ENCODE peak calls at places on chromosome 1, in nine cellular contexts. One of them, this sample, is unnamed.

GRCh38 chr1:98669355-98670296 is 8.1 kb downstream of the SNX7 start:
- DNase-seq in tibial nerve: no peak
- DNase-seq in H54: no peak
- DNase-seq in HCT116: no peak
- DNase-seq in adrenal gland: no peak
- DNase-seq in uterus: no peak
- DNase-seq in NB4: no peak
- DNase-seq in GM12878: no peak
- DNase-seq in stomach: no peak
- DNase-seq in this sample: no peak

GRCh38 chr1:171220551-171221175 is 27.6 kb upstream of the FMO1 start:
- DNase-seq in H54: no peak
- DNase-seq in adrenal gland: no peak
- DNase-seq in uterus: no peak
- DNase-seq in tibial nerve: no peak
- DNase-seq in GM12878: no peak
- DNase-seq in NB4: no peak
- DNase-seq in stomach: no peak
- DNase-seq in HCT116: no peak
- DNase-seq in this sample: peak; percentile 49

GRCh38 chr1:40383095-40383487 is 9.6 kb downstream of the SMAP2 start:
- DNase-seq in H54: no peak
- DNase-seq in uterus: no peak
- DNase-seq in HCT116: no peak
- DNase-seq in NB4: no peak
- DNase-seq in GM12878: no peak
- DNase-seq in tibial nerve: no peak
- DNase-seq in adrenal gland: no peak
- DNase-seq in stomach: peak; percentile 52
- DNase-seq in this sample: no peak

GRCh38 chr1:207883660-207884245 is 27.2 kb downstream of the CD34 start:
- DNase-seq in GM12878: no peak
- DNase-seq in HCT116: no peak
- DNase-seq in H54: no peak
- DNase-seq in adrenal gland: no peak
- DNase-seq in uterus: no peak
- DNase-seq in NB4: no peak
- DNase-seq in stomach: peak; percentile 4
- DNase-seq in tibial nerve: no peak
- DNase-seq in this sample: no peak

GRCh38 chr1:246769306-246769705 is 45.1 kb downstream of the SCCPDH start:
- DNase-seq in HCT116: no peak
- DNase-seq in H54: no peak
- DNase-seq in adrenal gland: no peak
- DNase-seq in tibial nerve: no peak
- DNase-seq in NB4: no peak
- DNase-seq in GM12878: no peak
- DNase-seq in uterus: no peak
- DNase-seq in stomach: no peak
- DNase-seq in this sample: no peak

GRCh38 chr1:205502992-205503391 is 1.5 kb upstream of the CDK18 start:
- DNase-seq in tibial nerve: no peak
- DNase-seq in H54: no peak
- DNase-seq in uterus: no peak
- DNase-seq in stomach: no peak
- DNase-seq in NB4: no peak
- DNase-seq in GM12878: no peak
- DNase-seq in HCT116: no peak
- DNase-seq in adrenal gland: no peak
- DNase-seq in this sample: no peak

GRCh38 chr1:167184081-167184480 is 36.6 kb upstream of the POU2F1 start:
- DNase-seq in adrenal gland: no peak
- DNase-seq in H54: no peak
- DNase-seq in uterus: no peak
- DNase-seq in HCT116: no peak
- DNase-seq in NB4: no peak
- DNase-seq in GM12878: no peak
- DNase-seq in tibial nerve: no peak
- DNase-seq in stomach: no peak
- DNase-seq in this sample: no peak

GRCh38 chr1:58249729-58250586 is 296.6 kb downstream of the OMA1 start:
- DNase-seq in uterus: peak; percentile 13
- DNase-seq in stomach: no peak
- DNase-seq in GM12878: no peak
- DNase-seq in H54: no peak
- DNase-seq in NB4: no peak
- DNase-seq in tibial nerve: no peak
- DNase-seq in HCT116: no peak
- DNase-seq in adrenal gland: peak; percentile 12
- DNase-seq in this sample: peak; percentile 18

GRCh38 chr1:34655206-34655909 is 99.5 kb upstream of the GJB5 start:
- DNase-seq in NB4: no peak
- DNase-seq in HCT116: no peak
- DNase-seq in stomach: no peak
- DNase-seq in tibial nerve: no peak
- DNase-seq in GM12878: no peak
- DNase-seq in uterus: no peak
- DNase-seq in adrenal gland: no peak
- DNase-seq in H54: no peak
- DNase-seq in this sample: no peak

GRCh38 chr1:2451744-2452582 is 24.1 kb upstream of the PLCH2 start:
- DNase-seq in NB4: no peak
- DNase-seq in HCT116: no peak
- DNase-seq in stomach: no peak
- DNase-seq in tibial nerve: no peak
- DNase-seq in adrenal gland: no peak
- DNase-seq in H54: peak; percentile 96
- DNase-seq in GM12878: no peak
- DNase-seq in uterus: no peak
- DNase-seq in this sample: no peak

GRCh38 chr1:243964915-243965314 is 86.2 kb upstream of the ZBTB18 start:
- DNase-seq in GM12878: no peak
- DNase-seq in stomach: no peak
- DNase-seq in H54: no peak
- DNase-seq in HCT116: no peak
- DNase-seq in adrenal gland: no peak
- DNase-seq in uterus: no peak
- DNase-seq in NB4: no peak
- DNase-seq in tibial nerve: no peak
- DNase-seq in this sample: no peak

GRCh38 chr1:18121072-18121820 is 13.6 kb downstream of the IGSF21 start:
- DNase-seq in tibial nerve: no peak
- DNase-seq in adrenal gland: no peak
- DNase-seq in uterus: no peak
- DNase-seq in GM12878: no peak
- DNase-seq in stomach: no peak
- DNase-seq in H54: no peak
- DNase-seq in HCT116: no peak
- DNase-seq in NB4: no peak
- DNase-seq in this sample: no peak

GRCh38 chr1:2054560-2054959 is 4.3 kb downstream of the PRKCZ start:
- DNase-seq in NB4: no peak
- DNase-seq in stomach: no peak
- DNase-seq in adrenal gland: no peak
- DNase-seq in tibial nerve: no peak
- DNase-seq in H54: no peak
- DNase-seq in uterus: no peak
- DNase-seq in HCT116: no peak
- DNase-seq in GM12878: no peak
- DNase-seq in this sample: no peak

GRCh38 chr1:161962094-161962887 is 61.4 kb downstream of the OLFML2B start:
- DNase-seq in adrenal gland: peak; percentile 25
- DNase-seq in H54: peak; percentile 54
- DNase-seq in NB4: no peak
- DNase-seq in stomach: no peak
- DNase-seq in tibial nerve: no peak
- DNase-seq in GM12878: peak; percentile 70
- DNase-seq in uterus: no peak
- DNase-seq in HCT116: peak; percentile 7
- DNase-seq in this sample: no peak

GRCh38 chr1:56105397-56105796 is 474.0 kb downstream of the PLPP3 start:
- DNase-seq in uterus: no peak
- DNase-seq in tibial nerve: no peak
- DNase-seq in adrenal gland: no peak
- DNase-seq in H54: no peak
- DNase-seq in HCT116: no peak
- DNase-seq in GM12878: no peak
- DNase-seq in NB4: no peak
- DNase-seq in stomach: no peak
- DNase-seq in this sample: no peak

GRCh38 chr1:203304391-203304918 is 864 bp upstream of the BTG2 start:
- DNase-seq in NB4: peak; percentile 42
- DNase-seq in H54: no peak
- DNase-seq in uterus: no peak
- DNase-seq in stomach: no peak
- DNase-seq in tibial nerve: no peak
- DNase-seq in adrenal gland: no peak
- DNase-seq in HCT116: no peak
- DNase-seq in GM12878: no peak
- DNase-seq in this sample: no peak

GRCh38 chr1:186782791-186783190 is 46.0 kb upstream of the PLA2G4A start:
- DNase-seq in GM12878: no peak
- DNase-seq in NB4: no peak
- DNase-seq in HCT116: no peak
- DNase-seq in H54: no peak
- DNase-seq in adrenal gland: no peak
- DNase-seq in tibial nerve: no peak
- DNase-seq in uterus: no peak
- DNase-seq in stomach: no peak
- DNase-seq in this sample: no peak
- TF ChIP-seq POLR2A in GM12878: no peak
- TF ChIP-seq POLR2A in NB4: no peak
- TF ChIP-seq POLR2A in HCT116: no peak
- TF ChIP-seq POLR2A in H54: no peak
- TF ChIP-seq POLR2A in adrenal gland: no peak
- TF ChIP-seq POLR2A in tibial nerve: no peak
- TF ChIP-seq POLR2A in uterus: no peak
- TF ChIP-seq POLR2A in stomach: no peak
- TF ChIP-seq POLR2A in this sample: no peak

GRCh38 chr1:52726265-52727113 is at the start of gene ZYG11B:
- DNase-seq in H54: peak; percentile 84
- DNase-seq in GM12878: peak; percentile 24
- DNase-seq in tibial nerve: peak; percentile 80
- DNase-seq in NB4: peak; percentile 90
- DNase-seq in HCT116: peak; percentile 54
- DNase-seq in uterus: peak; percentile 90
- DNase-seq in stomach: peak; percentile 91
- DNase-seq in adrenal gland: peak; percentile 90
- DNase-seq in this sample: peak; percentile 92
- TF ChIP-seq POLR2A in H54: peak; percentile 72
- TF ChIP-seq POLR2A in GM12878: peak; percentile 69
- TF ChIP-seq POLR2A in tibial nerve: peak; percentile 30
- TF ChIP-seq POLR2A in NB4: peak; percentile 58
- TF ChIP-seq POLR2A in HCT116: peak; percentile 27
- TF ChIP-seq POLR2A in uterus: peak; percentile 71
- TF ChIP-seq POLR2A in stomach: no peak
- TF ChIP-seq POLR2A in adrenal gland: peak; percentile 77
- TF ChIP-seq POLR2A in this sample: peak; percentile 68

GRCh38 chr1:46809071-46809470 is 10.2 kb downstream of the CYP4B1 start:
- DNase-seq in stomach: no peak
- DNase-seq in HCT116: no peak
- DNase-seq in H54: no peak
- DNase-seq in uterus: no peak
- DNase-seq in GM12878: no peak
- DNase-seq in tibial nerve: no peak
- DNase-seq in NB4: no peak
- DNase-seq in adrenal gland: no peak
- DNase-seq in this sample: no peak

GRCh38 chr1:46806196-46807020 is 7.6 kb downstream of the CYP4B1 start:
- DNase-seq in H54: no peak
- DNase-seq in NB4: no peak
- DNase-seq in adrenal gland: peak; percentile 53
- DNase-seq in GM12878: no peak
- DNase-seq in HCT116: no peak
- DNase-seq in stomach: peak; percentile 28
- DNase-seq in tibial nerve: peak; percentile 80
- DNase-seq in uterus: peak; percentile 35
- DNase-seq in this sample: no peak

GRCh38 chr1:46805755-46806154 is 6.9 kb downstream of the CYP4B1 start:
- DNase-seq in uterus: no peak
- DNase-seq in adrenal gland: no peak
- DNase-seq in HCT116: no peak
- DNase-seq in stomach: no peak
- DNase-seq in GM12878: no peak
- DNase-seq in tibial nerve: no peak
- DNase-seq in NB4: no peak
- DNase-seq in H54: no peak
- DNase-seq in this sample: no peak

GRCh38 chr1:46804926-46805325 is 6.1 kb downstream of the CYP4B1 start:
- DNase-seq in H54: no peak
- DNase-seq in adrenal gland: no peak
- DNase-seq in uterus: no peak
- DNase-seq in HCT116: no peak
- DNase-seq in tibial nerve: peak; percentile 49
- DNase-seq in stomach: no peak
- DNase-seq in NB4: no peak
- DNase-seq in GM12878: no peak
- DNase-seq in this sample: no peak

GRCh38 chr1:46807046-46807972 is 8.5 kb downstream of the CYP4B1 start:
- DNase-seq in HCT116: no peak
- DNase-seq in GM12878: no peak
- DNase-seq in NB4: no peak
- DNase-seq in H54: no peak
- DNase-seq in stomach: no peak
- DNase-seq in tibial nerve: no peak
- DNase-seq in uterus: no peak
- DNase-seq in adrenal gland: no peak
- DNase-seq in this sample: no peak
- TF ChIP-seq POLR2A in HCT116: no peak
- TF ChIP-seq POLR2A in GM12878: no peak
- TF ChIP-seq POLR2A in NB4: no peak
- TF ChIP-seq POLR2A in H54: no peak
- TF ChIP-seq POLR2A in stomach: no peak
- TF ChIP-seq POLR2A in tibial nerve: no peak
- TF ChIP-seq POLR2A in uterus: no peak
- TF ChIP-seq POLR2A in adrenal gland: no peak
- TF ChIP-seq POLR2A in this sample: no peak

GRCh38 chr1:70150444-70150843 is 54.9 kb downstream of the LRRC40 start:
- DNase-seq in NB4: no peak
- DNase-seq in stomach: no peak
- DNase-seq in uterus: no peak
- DNase-seq in tibial nerve: no peak
- DNase-seq in GM12878: no peak
- DNase-seq in HCT116: no peak
- DNase-seq in adrenal gland: no peak
- DNase-seq in H54: no peak
- DNase-seq in this sample: no peak
- TF ChIP-seq POLR2A in NB4: no peak
- TF ChIP-seq POLR2A in stomach: no peak
- TF ChIP-seq POLR2A in uterus: no peak
- TF ChIP-seq POLR2A in tibial nerve: no peak
- TF ChIP-seq POLR2A in GM12878: no peak
- TF ChIP-seq POLR2A in HCT116: no peak
- TF ChIP-seq POLR2A in adrenal gland: no peak
- TF ChIP-seq POLR2A in H54: no peak
- TF ChIP-seq POLR2A in this sample: no peak

This sample was measured in ovary.